ENCODE peak calls at places on chromosomes 6 and 20, in five cellular contexts. X is heart left ventricle, Q is ovary, R is adrenal gland, O is endothelial cell of umbilical vein. M is an unnamed sample.

GRCh38 chr20:36775196-36775595 is 1.6 kb upstream of the DSN1 start:
- DNase-seq in X (no peak), Q (no peak), R (no peak), O (no peak), M (no peak)

GRCh38 chr6:151240861-151241642 is 1.3 kb downstream of the AKAP12 start:
- DNase-seq in X (peak; percentile 71), Q (peak; percentile 65), R (peak; percentile 27), O (peak; percentile 66), M (peak; percentile 33)

GRCh38 chr20:46600286-46600752 is 49.9 kb upstream of the OCSTAMP start:
- DNase-seq in X (no peak), Q (no peak), R (no peak), O (no peak), M (no peak)

GRCh38 chr6:5851261-5851757 is 155.4 kb downstream of the NRN1 start:
- DNase-seq in X (peak; percentile 77), Q (no peak), R (peak; percentile 41), O (peak; percentile 19), M (peak; percentile 58)

GRCh38 chr6:44222987-44223470 is 366 bp upstream of the SLC29A1 start:
- DNase-seq in X (no peak), Q (no peak), R (no peak), O (peak; percentile 61), M (no peak)

GRCh38 chr6:164928366-164929154 is 380.8 kb downstream of the C6orf118 start:
- DNase-seq in X (no peak), Q (no peak), R (no peak), O (no peak), M (no peak)

GRCh38 chr6:70566751-70567382 is at the start of gene SDHAF4:
- DNase-seq in X (peak; percentile 97), Q (peak; percentile 91), R (peak; percentile 92), O (peak; percentile 90), M (peak; percentile 95)

GRCh38 chr6:110482774-110483400 is 6.5 kb upstream of the SLC22A16 start:
- DNase-seq in X (no peak), Q (no peak), R (no peak), O (no peak), M (no peak)

GRCh38 chr6:79307321-79308036 is 73.0 kb upstream of the HMGN3 start:
- DNase-seq in X (no peak), Q (no peak), R (no peak), O (no peak), M (no peak)

GRCh38 chr6:152094992-152095592 is 287.6 kb downstream of the ESR1 start:
- DNase-seq in X (peak; percentile 85), Q (peak; percentile 83), R (peak; percentile 92), O (peak; percentile 97), M (peak; percentile 31)

GRCh38 chr20:50191566-50192363 is 1.1 kb downstream of the CEBPB start:
- DNase-seq in X (peak; percentile 80), Q (peak; percentile 63), R (peak; percentile 62), O (peak; percentile 68), M (peak; percentile 68)

DNA sequence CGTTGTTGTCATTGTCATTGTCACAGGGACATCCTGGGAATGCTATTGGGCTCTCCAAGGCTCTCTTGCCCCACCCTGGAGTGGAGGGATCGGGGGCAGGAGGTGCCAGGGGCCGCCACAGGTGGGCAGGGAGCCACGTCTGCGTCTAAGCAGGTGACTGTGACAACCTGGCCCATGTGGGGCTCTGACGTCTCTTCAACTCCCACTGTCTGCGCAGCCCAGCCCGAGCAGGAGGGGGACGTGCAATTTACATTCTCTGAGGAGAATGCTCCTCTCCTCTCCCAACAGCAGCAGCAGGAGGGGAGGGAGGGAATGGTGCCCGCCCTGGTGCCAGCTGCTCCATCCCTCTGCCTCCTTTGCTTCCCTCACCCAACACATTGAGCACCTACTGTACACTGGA is 50.1 kb downstream of the GRM4 start:
- DNase-seq in X (no peak), Q (no peak), R (no peak), O (no peak), M (no peak)
- TF ChIP-seq POLR2A in X (no peak), Q (no peak), R (no peak), O (no peak), M (no peak)

GRCh38 chr6:136598048-136598447 is 47.8 kb upstream of the MAP7 start:
- DNase-seq in X (no peak), Q (no peak), R (no peak), O (no peak), M (no peak)

GRCh38 chr6:136591617-136592016 is 41.4 kb upstream of the MAP7 start:
- DNase-seq in X (no peak), Q (no peak), R (no peak), O (no peak), M (no peak)

GRCh38 chr6:136594671-136595070 is 44.4 kb upstream of the MAP7 start:
- DNase-seq in X (no peak), Q (no peak), R (no peak), O (no peak), M (no peak)

GRCh38 chr6:136592930-136593673 is 42.9 kb upstream of the MAP7 start:
- DNase-seq in X (no peak), Q (no peak), R (no peak), O (peak; percentile 69), M (no peak)

DNA sequence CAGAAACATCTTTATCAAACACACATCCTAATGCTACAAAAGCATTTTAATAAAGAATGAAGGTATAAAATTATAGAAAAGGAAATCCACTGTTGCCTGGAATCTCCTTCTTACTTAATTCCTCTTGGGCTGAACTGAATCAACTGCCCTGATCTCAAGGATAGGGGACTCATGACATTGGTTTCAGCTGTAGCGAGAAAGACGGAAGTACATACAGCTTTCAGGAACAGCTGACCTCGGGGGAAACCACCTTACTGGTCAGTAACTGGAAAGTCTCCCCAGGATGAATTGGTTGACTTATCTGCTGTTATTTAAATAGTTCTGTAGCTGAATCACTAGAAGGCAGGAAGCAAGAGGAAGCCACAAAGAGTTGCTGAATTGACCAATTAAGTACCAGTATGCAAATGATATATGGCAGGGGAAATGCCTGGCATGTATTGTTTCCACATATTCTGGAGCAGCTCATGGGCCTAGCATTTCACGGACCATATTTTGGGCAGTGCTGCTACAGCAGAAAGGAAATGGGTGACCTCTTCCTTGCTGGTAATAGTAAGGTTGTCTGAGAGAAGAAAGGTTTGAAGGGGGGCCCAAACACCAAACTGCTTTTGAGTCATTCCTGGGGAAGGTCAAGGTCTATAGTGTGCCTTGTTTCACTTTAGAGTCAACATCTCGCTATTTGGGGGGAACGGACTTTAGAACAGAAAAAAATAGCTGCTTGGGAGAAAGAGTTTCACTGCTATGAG is 43.7 kb upstream of the MAP7 start:
- DNase-seq in X (no peak), Q (no peak), R (peak; percentile 66), O (peak; percentile 97), M (peak; percentile 68)
- H3K27ac ChIP-seq in X (no peak overlapping the region), Q (no peak overlapping the region), R (peak overlapping the region; percentile 18), O (peak overlapping the region; percentile 88), M (peak overlapping the region; percentile 22)

GRCh38 chr6:32972353-32973143 is 4.2 kb downstream of the BRD2 start:
- DNase-seq in X (peak; percentile 79), Q (no peak), R (no peak), O (no peak), M (peak; percentile 50)
- TF ChIP-seq POLR2A in X (no peak), Q (no peak), R (no peak), O (no peak), M (no peak)

GRCh38 chr6:98842489-98843180 is 8.3 kb downstream of the POU3F2 start:
- DNase-seq in X (no peak), Q (no peak), R (no peak), O (no peak), M (no peak)
- H3K27ac ChIP-seq in X (no peak overlapping the region), Q (no peak overlapping the region), R (no peak overlapping the region), O (no peak overlapping the region), M (no peak overlapping the region)

GRCh38 chr20:62642666-62643520 is 590 bp downstream of the SLCO4A1 start:
- DNase-seq in X (no peak), Q (no peak), R (no peak), O (peak; percentile 27), M (peak; percentile 74)
- TF ChIP-seq POLR2A in X (no peak), Q (no peak), R (no peak), O (no peak), M (no peak)

GRCh38 chr20:38125157-38126056 is 39.7 kb downstream of the TGM2 start:
- DNase-seq in X (no peak), Q (peak; percentile 68), R (peak; percentile 68), O (peak; percentile 98), M (peak; percentile 87)
- H3K27ac ChIP-seq in X (peak overlapping the region; percentile 90), Q (peak overlapping the region; percentile 42), R (no peak overlapping the region), O (peak overlapping the region; percentile 60), M (no peak overlapping the region)

DNA sequence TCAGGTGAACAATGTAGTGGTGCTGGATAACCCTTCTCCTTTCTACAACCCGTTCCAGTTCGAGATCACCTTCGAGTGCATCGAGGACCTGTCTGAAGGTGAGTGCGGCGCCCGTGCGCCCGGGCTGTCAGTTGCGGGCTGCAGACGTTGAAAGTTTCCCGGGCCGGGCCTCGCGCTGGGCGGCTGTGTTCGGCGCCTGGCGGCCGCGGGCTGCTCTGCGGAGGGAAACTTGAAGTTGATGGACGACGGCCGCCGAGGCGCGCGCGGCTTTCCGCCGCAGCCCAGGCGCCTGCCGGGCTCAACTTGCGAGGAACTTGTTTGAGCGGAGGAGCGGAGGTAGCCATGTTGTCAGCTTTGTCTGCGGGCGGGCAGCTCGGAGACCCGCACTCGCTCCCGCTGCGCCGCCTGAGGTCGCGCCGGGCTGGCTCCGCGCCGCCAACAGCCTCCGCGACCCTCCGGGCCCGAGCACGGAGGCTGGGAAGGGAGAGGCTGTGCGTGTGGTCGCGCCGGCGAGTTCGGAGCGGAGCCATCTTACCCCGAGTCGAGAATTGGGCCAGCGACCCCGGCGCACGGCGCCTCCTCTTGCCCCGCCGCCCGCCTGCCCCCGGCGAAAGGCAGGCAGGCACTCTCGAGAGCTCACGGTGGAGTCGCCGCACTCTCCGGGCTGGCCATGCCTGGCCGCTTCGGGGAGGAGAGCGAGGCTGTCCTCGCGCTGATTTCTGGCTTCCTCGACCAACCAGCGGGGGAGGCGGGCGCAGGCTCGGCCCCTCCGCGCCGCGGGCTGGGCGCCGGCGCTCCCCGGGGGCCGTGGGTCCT is 681 bp downstream of the ASF1A start:
- DNase-seq in X (peak; percentile 87), Q (peak; percentile 65), R (peak; percentile 76), O (peak; percentile 68), M (peak; percentile 66)
- TF ChIP-seq POLR2A in X (peak; percentile 39), Q (peak; percentile 6), R (peak; percentile 68), O (peak; percentile 67), M (peak; percentile 42)

DNA sequence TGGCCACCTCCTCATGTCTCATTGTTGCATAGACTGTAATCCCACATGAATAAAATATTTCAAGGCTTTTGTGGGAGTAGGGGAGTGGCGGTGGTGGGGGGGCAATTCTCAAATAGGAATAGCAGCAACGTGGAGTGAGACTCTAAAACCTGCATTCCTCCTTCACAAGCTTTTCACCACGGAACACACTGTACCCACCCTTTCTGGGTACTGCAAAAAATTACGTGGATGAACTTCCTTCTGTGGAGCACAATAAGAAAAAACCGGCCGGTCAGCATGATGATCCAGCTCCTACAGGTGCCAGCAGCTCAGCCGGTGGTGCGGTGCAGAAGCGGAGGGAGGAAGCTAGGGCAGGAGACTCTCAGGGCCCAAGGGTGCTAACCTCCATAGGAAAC is 930 bp upstream of the RRAGD start:
- DNase-seq in X (no peak), Q (no peak), R (peak; percentile 27), O (no peak), M (peak; percentile 43)
- H3K27ac ChIP-seq in X (peak overlapping the region; percentile 91), Q (no peak overlapping the region), R (no peak overlapping the region), O (no peak overlapping the region), M (no peak overlapping the region)

GRCh38 chr6:155314773-155315515 is 660 bp upstream of the TFB1M start:
- DNase-seq in X (no peak), Q (peak; percentile 57), R (peak; percentile 88), O (peak; percentile 89), M (peak; percentile 66)
- TF ChIP-seq POLR2A in X (no peak), Q (no peak), R (no peak), O (peak; percentile 43), M (no peak)

M was measured in body of pancreas.